ENCODE peak calls at places on chromosomes 11 and 22, in six cellular contexts. T is BJ, Q is kidney glomerular epithelial cell, M is midbrain, S is endothelial cell, F is choroid plexus epithelial cell. D is an unnamed sample.

GRCh38 chr11:68010058-68011041 is at the start of gene ALDH3B1:
- DNase-seq in T (no peak), Q (peak), M (peak), S (no peak), F (peak), D (peak)

GRCh38 chr22:23035557-23036277 is 34.6 kb upstream of the GNAZ start:
- DNase-seq in T (no peak), Q (no peak), M (no peak), S (no peak), F (no peak), D (no peak)

GRCh38 chr11:76542436-76542835 is 97.6 kb downstream of the EMSY start:
- DNase-seq in T (no peak), Q (no peak), M (no peak), S (no peak), F (no peak), D (no peak)

GRCh38 chr11:69716891-69717747 is 13.3 kb upstream of the FGF19 start:
- DNase-seq in T (no peak), Q (no peak), M (no peak), S (no peak), F (no peak), D (no peak)

GRCh38 chr22:20439928-20440575 is 2.4 kb upstream of the SCARF2 start:
- DNase-seq in T (no peak), Q (no peak), M (no peak), S (no peak), F (no peak), D (no peak)

GRCh38 chr11:11157201-11157600 is 195.8 kb downstream of the CSNK2A3 start:
- DNase-seq in T (no peak), Q (peak), M (no peak), S (peak), F (peak), D (no peak)

GRCh38 chr11:6646040-6646439 is 9.6 kb downstream of the DCHS1 start:
- DNase-seq in T (peak), Q (no peak), M (no peak), S (no peak), F (peak), D (no peak)

GRCh38 chr11:123616505-123617198 is 37.8 kb downstream of the SCN3B start:
- DNase-seq in T (no peak), Q (no peak), M (peak), S (no peak), F (peak), D (peak)

GRCh38 chr11:8292351-8292750 is 28.7 kb upstream of the LMO1 start:
- DNase-seq in T (no peak), Q (no peak), M (no peak), S (no peak), F (no peak), D (no peak)

GRCh38 chr22:40265783-40266182 is 80.5 kb upstream of the ADSL start:
- DNase-seq in T (no peak), Q (no peak), M (no peak), S (no peak), F (no peak), D (no peak)

GRCh38 chr22:44898236-44898635 is 111.6 kb downstream of the PHF21B start:
- DNase-seq in T (no peak), Q (no peak), M (no peak), S (no peak), F (no peak), D (peak)

GRCh38 chr11:20048246-20048645 is 112.0 kb downstream of the DBX1 start:
- DNase-seq in T (no peak), Q (no peak), M (no peak), S (no peak), F (no peak), D (no peak)

GRCh38 chr11:108985611-108986279 is 320.9 kb downstream of the DDX10 start:
- DNase-seq in T (no peak), Q (no peak), M (no peak), S (no peak), F (peak), D (no peak)

GRCh38 chr22:19863571-19863970 is 8.9 kb upstream of the GNB1L start:
- DNase-seq in T (no peak), Q (no peak), M (no peak), S (no peak), F (no peak), D (no peak)

GRCh38 chr11:62242021-62242420 is at the start of gene SCGB1D2:
- DNase-seq in T (no peak), Q (no peak), M (peak), S (no peak), F (no peak), D (peak)

GRCh38 chr11:103486609-103487008 is 377.4 kb downstream of the DYNC2H1 start:
- DNase-seq in T (no peak), Q (no peak), M (no peak), S (no peak), F (no peak), D (no peak)

GRCh38 chr11:61841636-61842332 is 13.7 kb downstream of the FADS2 start:
- DNase-seq in T (no peak), Q (no peak), M (peak), S (no peak), F (no peak), D (peak)

GRCh38 chr11:117604349-117604995 is 192.5 kb downstream of the DSCAML1 start:
- DNase-seq in T (no peak), Q (no peak), M (peak), S (no peak), F (peak), D (peak)

GRCh38 chr11:69113646-69114340 is 41.9 kb upstream of the SMIM38 start:
- DNase-seq in T (no peak), Q (no peak), M (no peak), S (no peak), F (no peak), D (no peak)

GRCh38 chr22:42178910-42179495 is 48.4 kb upstream of the CYP2D6 start:
- DNase-seq in T (no peak), Q (no peak), M (no peak), S (no peak), F (no peak), D (no peak)